ENCODE peak calls at places on chromosomes 1 and 21, in six cellular contexts. Y is WTC11; Z is activated naive CD8-positive, alpha-beta T cell treated with anti-CD3 and anti-CD28 coated beads for 36 hours; F is midbrain; O is ovary; M is progenitor cell of endocrine pancreas. I is an unnamed sample.

GRCh38 chr1:109535971-109536491 is 3.6 kb upstream of the GPR61 start:
- DNase-seq in O (no peak), M (no peak), Y (no peak), F (peak), Z (no peak), I (peak)

GRCh38 chr1:41662656-41663437 is 178.4 kb upstream of the EDN2 start:
- DNase-seq in Y (peak), O (peak), Z (peak), M (peak), F (peak), I (peak)

GRCh38 chr1:9793291-9793690 is 30.5 kb downstream of the CLSTN1 start:
- DNase-seq in O (no peak), Z (no peak), F (peak), M (no peak), Y (no peak), I (no peak)

GRCh38 chr1:7594714-7595295 is 176.3 kb upstream of the VAMP3 start:
- DNase-seq in O (no peak), F (no peak), Z (no peak), M (no peak), Y (no peak), I (no peak)

GRCh38 chr1:232110281-232111090 is 483.9 kb downstream of the DISC1 start:
- DNase-seq in Z (no peak), Y (peak), O (no peak), M (no peak), F (peak), I (no peak)

GRCh38 chr21:34814529-34814951 is 145.7 kb downstream of the CLIC6 start:
- DNase-seq in O (no peak), Y (no peak), F (no peak), Z (no peak), M (no peak), I (no peak)

GRCh38 chr1:240474133-240474614 is 137.8 kb downstream of the GREM2 start:
- DNase-seq in F (no peak), Y (no peak), M (no peak), Z (no peak), O (no peak), I (peak)

GRCh38 chr1:11151134-11151533 is 38.0 kb upstream of the ANGPTL7 start:
- DNase-seq in M (no peak), F (no peak), O (no peak), Y (no peak), Z (no peak), I (no peak)

GRCh38 chr1:41735139-41735538 is 183.6 kb downstream of the HIVEP3 start:
- DNase-seq in M (no peak), F (no peak), O (no peak), Z (no peak), Y (no peak), I (no peak)

GRCh38 chr1:175319112-175319911 is 126.7 kb upstream of the KIAA0040 start:
- DNase-seq in O (peak), F (peak), Z (peak), Y (peak), M (peak), I (peak)

GRCh38 chr1:19476440-19477190 is 8.7 kb downstream of the CAPZB start:
- DNase-seq in O (no peak), F (no peak), Z (peak), M (no peak), Y (no peak), I (no peak)

GRCh38 chr1:151371340-151371739 is 1.2 kb downstream of the SELENBP1 start:
- DNase-seq in O (peak), Y (no peak), Z (no peak), F (peak), M (no peak), I (peak)

GRCh38 chr1:56922507-56922906 is 43.3 kb downstream of the C8B start:
- DNase-seq in Z (no peak), O (no peak), F (no peak), M (no peak), Y (no peak), I (no peak)

GRCh38 chr1:221035680-221036153 is 156.5 kb downstream of the HLX start:
- DNase-seq in Z (no peak), F (no peak), O (no peak), Y (no peak), M (no peak), I (peak)

GRCh38 chr1:38005195-38006007 is at the start of gene FHL3:
- DNase-seq in M (peak), Z (peak), F (no peak), Y (peak), O (peak), I (peak)

GRCh38 chr1:40786995-40787705 is 3.6 kb downstream of the KCNQ4 start:
- DNase-seq in F (no peak), M (no peak), O (no peak), Z (no peak), Y (no peak), I (no peak)

GRCh38 chr1:184545601-184546000 is 158.8 kb downstream of the C1orf21 start:
- DNase-seq in Y (no peak), O (no peak), F (no peak), M (no peak), Z (no peak), I (no peak)

GRCh38 chr1:204314209-204314892 is 45.4 kb downstream of the PLEKHA6 start:
- DNase-seq in M (no peak), Z (no peak), Y (no peak), O (no peak), F (no peak), I (no peak)

GRCh38 chr21:34983680-34984086 is 65.4 kb downstream of the RUNX1 start:
- DNase-seq in Z (peak), M (no peak), F (no peak), Y (no peak), O (no peak), I (peak)

GRCh38 chr1:151710187-151710586 is 6.4 kb downstream of the CELF3 start:
- DNase-seq in Z (peak), F (peak), O (no peak), M (no peak), Y (peak), I (peak)

GRCh38 chr1:160748182-160748876 is 9.3 kb downstream of the SLAMF7 start:
- DNase-seq in Y (no peak), Z (no peak), F (no peak), O (no peak), M (no peak), I (no peak)

GRCh38 chr21:20997308-20997632 is 939 bp upstream of the NCAM2 start:
- DNase-seq in Z (no peak), Y (peak), M (no peak), F (peak), O (no peak), I (no peak)

GRCh38 chr1:243944429-243945160 is 94.6 kb upstream of the AKT3 start:
- DNase-seq in F (no peak), Z (no peak), O (no peak), M (peak), Y (peak), I (peak)

GRCh38 chr1:53411541-53412152 is 47.6 kb upstream of the DMRTB1 start:
- DNase-seq in Z (peak), Y (no peak), M (no peak), O (no peak), F (no peak), I (no peak)

GRCh38 chr1:69475021-69475420 is 92.7 kb upstream of the LRRC7 start:
- DNase-seq in Z (no peak), Y (no peak), M (no peak), F (no peak), O (no peak), I (no peak)

GRCh38 chr1:175192630-175193338 is at the start of gene KIAA0040:
- DNase-seq in Y (peak), M (peak), Z (peak), O (peak), F (no peak), I (peak)

I was measured in myocyte.